ENCODE peak calls at places on chromosomes 16 and 17, in five cellular contexts. L is H1, S is A549, C is HepG2, A is K562. Q is an unnamed sample.

GRCh38 chr17:41688641-41689496 is at the start of gene EIF1:
- DNase-seq in L (peak), S (peak), C (peak), A (peak), Q (peak)

GRCh38 chr16:84153660-84154214 is 8.6 kb downstream of the DNAAF1 start:
- DNase-seq in L (no peak), S (no peak), C (no peak), A (peak), Q (peak)

GRCh38 chr17:71084219-71084618 is 914.9 kb downstream of the KCNJ2 start:
- DNase-seq in L (peak), S (peak), C (peak), A (peak), Q (peak)

GRCh38 chr16:26133401-26133800 is 441.6 kb downstream of the HS3ST4 start:
- DNase-seq in L (no peak), S (no peak), C (no peak), A (no peak), Q (no peak)

GRCh38 chr16:1108299-1109252 is 12.5 kb upstream of the C1QTNF8 start:
- DNase-seq in L (no peak), S (no peak), C (no peak), A (no peak), Q (no peak)

GRCh38 chr16:59964232-59964924 is 1230.3 kb upstream of the GOT2 start:
- DNase-seq in L (no peak), S (no peak), C (no peak), A (no peak), Q (no peak)

GRCh38 chr16:27251561-27252205 is 16.9 kb downstream of the NSMCE1 start:
- DNase-seq in L (no peak), S (no peak), C (no peak), A (no peak), Q (no peak)

GRCh38 chr17:17667947-17668346 is 13.3 kb upstream of the RAI1 start:
- DNase-seq in L (no peak), S (no peak), C (no peak), A (no peak), Q (no peak)

GRCh38 chr17:57363580-57363979 is 107.3 kb downstream of the MSI2 start:
- DNase-seq in L (no peak), S (no peak), C (no peak), A (no peak), Q (no peak)

GRCh38 chr17:37361543-37361942 is 14.2 kb upstream of the C17orf78 start:
- DNase-seq in L (no peak), S (no peak), C (no peak), A (no peak), Q (peak)

GRCh38 chr17:37358098-37358829 is 17.5 kb upstream of the C17orf78 start:
- DNase-seq in L (peak), S (peak), C (peak), A (peak), Q (peak)

GRCh38 chr17:37360632-37361031 is 15.2 kb upstream of the C17orf78 start:
- DNase-seq in L (no peak), S (peak), C (no peak), A (no peak), Q (peak)

GRCh38 chr17:37359682-37360188 is 16.1 kb upstream of the C17orf78 start:
- DNase-seq in L (no peak), S (no peak), C (no peak), A (no peak), Q (no peak)

GRCh38 chr17:37358830-37359681 is 16.7 kb upstream of the C17orf78 start:
- DNase-seq in L (peak), S (peak), C (peak), A (peak), Q (peak)
- TF ChIP-seq POLR2A in L (no peak), S (peak), C (peak), A (peak), Q (peak)

DNA sequence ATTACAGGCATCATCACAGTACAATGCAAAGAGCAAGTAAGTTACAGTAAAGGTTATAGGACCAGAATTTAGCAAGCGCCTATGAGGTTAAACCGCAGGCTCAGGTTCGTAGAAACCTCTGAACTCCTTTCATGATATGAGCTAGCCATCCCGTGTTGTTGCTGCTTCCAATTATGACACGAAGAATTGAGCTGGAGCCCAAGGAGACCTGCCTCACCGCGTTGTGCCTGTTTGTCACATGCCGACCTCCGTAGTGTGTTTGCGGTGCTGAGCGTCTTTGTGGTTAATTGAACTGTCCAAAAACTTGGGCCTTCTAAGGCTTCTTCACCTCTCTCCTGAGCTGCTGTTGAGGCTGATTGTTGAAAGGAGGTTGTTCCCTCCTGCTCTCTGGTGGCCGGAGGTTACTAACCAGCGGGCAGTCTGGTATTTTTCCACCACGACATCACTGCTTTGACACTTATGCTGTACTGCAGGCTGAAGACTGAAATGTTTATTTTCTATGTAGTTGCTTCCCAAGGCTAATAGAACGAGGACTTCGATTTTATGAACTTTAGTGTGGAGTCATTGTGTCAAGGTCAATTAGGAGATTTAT is 67.5 kb downstream of the SEC14L1 start:
- DNase-seq in L (no peak), S (no peak), C (peak), A (no peak), Q (no peak)
- TF ChIP-seq MAX in L (no peak), S (no peak), C (peak), A (no peak), Q (no peak)

GRCh38 chr16:29662729-29663019 is 373 bp upstream of the SPN start:
- DNase-seq in L (no peak), S (no peak), C (no peak), A (peak), Q (peak)
- TF ChIP-seq POLR2A in L (no peak), S (no peak), C (no peak), A (no peak), Q (peak)

GRCh38 chr16:80367037-80367658 is 173.6 kb upstream of the DYNLRB2 start:
- DNase-seq in L (no peak), S (no peak), C (no peak), A (no peak), Q (no peak)

GRCh38 chr16:80369138-80369537 is 171.7 kb upstream of the DYNLRB2 start:
- DNase-seq in L (no peak), S (no peak), C (no peak), A (no peak), Q (no peak)

GRCh38 chr16:80372341-80372740 is 168.5 kb upstream of the DYNLRB2 start:
- DNase-seq in L (no peak), S (no peak), C (no peak), A (no peak), Q (no peak)

GRCh38 chr16:80366023-80366422 is 174.8 kb upstream of the DYNLRB2 start:
- DNase-seq in L (no peak), S (no peak), C (no peak), A (no peak), Q (no peak)

DNA sequence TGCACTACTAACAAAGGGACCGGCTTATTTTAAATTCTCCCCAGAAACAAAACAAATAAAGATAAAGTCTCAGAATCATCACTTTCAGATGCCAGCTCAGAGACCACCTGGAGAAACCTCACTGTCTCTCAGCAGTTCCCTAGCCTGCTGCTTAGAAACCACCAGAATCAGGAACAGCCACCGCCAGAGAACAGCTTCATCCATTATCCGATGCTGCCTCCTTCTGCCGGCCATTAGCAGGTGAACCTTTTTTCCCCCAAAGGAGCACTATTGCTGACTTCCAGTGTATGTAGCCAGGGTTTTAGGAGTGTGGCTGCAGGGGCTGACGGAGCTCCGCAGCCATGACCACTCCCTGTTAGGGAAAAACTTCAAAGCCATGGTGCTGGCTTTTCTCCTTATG is 171.2 kb upstream of the DYNLRB2 start:
- DNase-seq in L (peak), S (peak), C (peak), A (no peak), Q (peak)
- TF ChIP-seq MAX in L (no peak), S (no peak), C (no peak), A (no peak), Q (no peak)